ENCODE peak calls at places on chromosome 6, in five cellular contexts. L, T, X, E and A are unnamed samples.

GRCh38 chr6:144655376-144655775 is 370.2 kb downstream of the UTRN start:
- DNase-seq in L (no peak), T (no peak), X (no peak), E (no peak), A (no peak)

GRCh38 chr6:33313105-33313708 is 671 bp downstream of the TAPBP start:
- DNase-seq in L (no peak), T (peak), X (peak), E (peak), A (no peak)

GRCh38 chr6:113476937-113477839 is 380.0 kb upstream of the MARCKS start:
- DNase-seq in L (no peak), T (no peak), X (no peak), E (no peak), A (no peak)

GRCh38 chr6:144657691-144658090 is 372.6 kb downstream of the UTRN start:
- DNase-seq in L (no peak), T (no peak), X (no peak), E (no peak), A (no peak)

GRCh38 chr6:31713991-31714684 is 1.0 kb upstream of the LY6G6D start:
- DNase-seq in L (no peak), T (no peak), X (no peak), E (no peak), A (no peak)

GRCh38 chr6:113329942-113330897 is 526.9 kb upstream of the MARCKS start:
- DNase-seq in L (no peak), T (no peak), X (no peak), E (no peak), A (no peak)

GRCh38 chr6:133340557-133340956 is 99.4 kb downstream of the EYA4 start:
- DNase-seq in L (no peak), T (no peak), X (no peak), E (no peak), A (peak)

GRCh38 chr6:149723771-149724417 is 6.0 kb upstream of the LATS1 start:
- DNase-seq in L (peak), T (peak), X (peak), E (no peak), A (peak)

GRCh38 chr6:89817481-89817880 is 2.1 kb downstream of the MDN1 start:
- DNase-seq in L (no peak), T (no peak), X (no peak), E (no peak), A (no peak)

GRCh38 chr6:119521251-119521650 is 171.7 kb upstream of the MAN1A1 start:
- DNase-seq in L (no peak), T (no peak), X (no peak), E (no peak), A (no peak)

GRCh38 chr6:1589208-1589607 is 20.5 kb upstream of the FOXC1 start:
- DNase-seq in L (no peak), T (no peak), X (no peak), E (no peak), A (no peak)

GRCh38 chr6:43491750-43492661 is 14.6 kb downstream of the TJAP1 start:
- DNase-seq in L (no peak), T (peak), X (no peak), E (peak), A (peak)

GRCh38 chr6:116362287-116362686 is 8.5 kb upstream of the DSE start:
- DNase-seq in L (no peak), T (no peak), X (no peak), E (no peak), A (no peak)

GRCh38 chr6:127058027-127058426 is 60.4 kb upstream of the RSPO3 start:
- DNase-seq in L (no peak), T (no peak), X (no peak), E (no peak), A (peak)

GRCh38 chr6:21593927-21594421 is 423 bp downstream of the SOX4 start:
- DNase-seq in L (no peak), T (peak), X (peak), E (no peak), A (peak)

GRCh38 chr6:134464690-134465411 is 146.9 kb upstream of the SGK1 start:
- DNase-seq in L (peak), T (no peak), X (no peak), E (no peak), A (peak)

GRCh38 chr6:86192123-86192522 is 549.4 kb upstream of the SYNCRIP start:
- DNase-seq in L (no peak), T (no peak), X (no peak), E (no peak), A (peak)

GRCh38 chr6:43856005-43856765 is 86.2 kb downstream of the VEGFA start:
- DNase-seq in L (no peak), T (no peak), X (no peak), E (no peak), A (no peak)

GRCh38 chr6:154614101-154614500 is 103.6 kb upstream of the CNKSR3 start:
- DNase-seq in L (no peak), T (no peak), X (no peak), E (no peak), A (no peak)

GRCh38 chr6:158870418-158870957 is 51.3 kb upstream of the EZR start:
- DNase-seq in L (no peak), T (no peak), X (no peak), E (no peak), A (no peak)

GRCh38 chr6:75488026-75488425 is 5.6 kb downstream of the FILIP1 start:
- DNase-seq in L (no peak), T (no peak), X (no peak), E (no peak), A (peak)

GRCh38 chr6:169996652-169997051 is 245.2 kb downstream of the ERMARD start:
- DNase-seq in L (no peak), T (no peak), X (no peak), E (no peak), A (no peak)

GRCh38 chr6:127738423-127738822 is 161.4 kb downstream of the C6orf58 start:
- DNase-seq in L (no peak), T (no peak), X (no peak), E (no peak), A (no peak)

GRCh38 chr6:105235155-105235554 is 55.3 kb upstream of the POPDC3 start:
- DNase-seq in L (no peak), T (no peak), X (no peak), E (no peak), A (no peak)

GRCh38 chr6:106637051-106637717 is 7.8 kb downstream of the QRSL1 start:
- DNase-seq in L (no peak), T (no peak), X (no peak), E (no peak), A (no peak)

GRCh38 chr6:137121401-137121997 is 51.9 kb downstream of the IL22RA2 start:
- DNase-seq in L (no peak), T (no peak), X (no peak), E (no peak), A (no peak)

GRCh38 chr6:33317418-33317667 is 201 bp downstream of the ZBTB22 start:
- DNase-seq in L (no peak), T (peak), X (no peak), E (no peak), A (no peak)

GRCh38 chr6:50128420-50129005 is 78.8 kb upstream of the DEFB112 start:
- DNase-seq in L (no peak), T (no peak), X (no peak), E (no peak), A (peak)

GRCh38 chr6:116244284-116244683 is 9.6 kb downstream of the TSPYL4 start:
- DNase-seq in L (no peak), T (no peak), X (no peak), E (no peak), A (no peak)

GRCh38 chr6:135465903-135466302 is 31.6 kb downstream of the AHI1 start:
- DNase-seq in L (no peak), T (no peak), X (no peak), E (no peak), A (no peak)

GRCh38 chr6:33162471-33162870 is 29.8 kb downstream of the COL11A2 start:
- DNase-seq in L (no peak), T (no peak), X (no peak), E (no peak), A (no peak)

GRCh38 chr6:39037707-39038106 is 10.9 kb upstream of the GLP1R start:
- DNase-seq in L (no peak), T (peak), X (no peak), E (no peak), A (no peak)

GRCh38 chr6:114747995-114748625 is 405.3 kb upstream of the HS3ST5 start:
- DNase-seq in L (peak), T (peak), X (no peak), E (no peak), A (peak)